ENCODE peak calls at places on chromosome 4, in nine cellular contexts. One of them, this sample, is unnamed. For H3K4me1, the result is how much of the 10 kb centered on the place peaks cover.

GRCh38 chr4:36283912-36284465 is 2.6 kb downstream of the DTHD1 start:
- DNase-seq in suprapubic skin: no peak
- DNase-seq in breast epithelium: no peak
- DNase-seq in upper lobe of left lung: no peak
- DNase-seq in spleen: no peak
- DNase-seq in sigmoid colon: no peak
- DNase-seq in HepG2: no peak
- DNase-seq in transverse colon: no peak
- DNase-seq in GM23338: no peak
- DNase-seq in this sample: no peak

GRCh38 chr4:9989918-9990635 is 31.2 kb downstream of the SLC2A9 start:
- DNase-seq in breast epithelium: no peak
- DNase-seq in spleen: no peak
- DNase-seq in suprapubic skin: no peak
- DNase-seq in GM23338: no peak
- DNase-seq in upper lobe of left lung: no peak
- DNase-seq in sigmoid colon: no peak
- DNase-seq in transverse colon: no peak
- DNase-seq in HepG2: no peak
- DNase-seq in this sample: no peak

GRCh38 chr4:168551945-168552695 is 55.3 kb downstream of the PALLD start:
- DNase-seq in HepG2: peak
- DNase-seq in sigmoid colon: no peak
- DNase-seq in transverse colon: no peak
- DNase-seq in breast epithelium: no peak
- DNase-seq in spleen: no peak
- DNase-seq in upper lobe of left lung: no peak
- DNase-seq in GM23338: peak
- DNase-seq in suprapubic skin: no peak
- DNase-seq in this sample: no peak

GRCh38 chr4:91064157-91064853 is 937.1 kb downstream of the CCSER1 start:
- DNase-seq in sigmoid colon: no peak
- DNase-seq in suprapubic skin: no peak
- DNase-seq in HepG2: peak
- DNase-seq in upper lobe of left lung: no peak
- DNase-seq in transverse colon: no peak
- DNase-seq in breast epithelium: no peak
- DNase-seq in spleen: no peak
- DNase-seq in GM23338: peak
- DNase-seq in this sample: no peak

GRCh38 chr4:10460313-10461047 is 3.3 kb upstream of the ZNF518B start:
- DNase-seq in spleen: no peak
- DNase-seq in transverse colon: no peak
- DNase-seq in HepG2: no peak
- DNase-seq in upper lobe of left lung: no peak
- DNase-seq in sigmoid colon: no peak
- DNase-seq in breast epithelium: no peak
- DNase-seq in GM23338: no peak
- DNase-seq in suprapubic skin: no peak
- DNase-seq in this sample: no peak

GRCh38 chr4:176653406-176654220 is 139.1 kb downstream of the VEGFC start:
- DNase-seq in GM23338: no peak
- DNase-seq in HepG2: no peak
- DNase-seq in sigmoid colon: no peak
- DNase-seq in transverse colon: no peak
- DNase-seq in spleen: no peak
- DNase-seq in suprapubic skin: no peak
- DNase-seq in upper lobe of left lung: no peak
- DNase-seq in breast epithelium: no peak
- DNase-seq in this sample: no peak

GRCh38 chr4:3135155-3136011 is 60.9 kb downstream of the HTT start:
- DNase-seq in transverse colon: no peak
- DNase-seq in upper lobe of left lung: no peak
- DNase-seq in breast epithelium: no peak
- DNase-seq in HepG2: peak
- DNase-seq in GM23338: no peak
- DNase-seq in spleen: no peak
- DNase-seq in sigmoid colon: no peak
- DNase-seq in suprapubic skin: no peak
- DNase-seq in this sample: no peak

GRCh38 chr4:36471903-36472302 is 190.5 kb downstream of the DTHD1 start:
- DNase-seq in breast epithelium: no peak
- DNase-seq in upper lobe of left lung: no peak
- DNase-seq in GM23338: no peak
- DNase-seq in sigmoid colon: no peak
- DNase-seq in transverse colon: no peak
- DNase-seq in spleen: no peak
- DNase-seq in HepG2: no peak
- DNase-seq in suprapubic skin: no peak
- DNase-seq in this sample: no peak

GRCh38 chr4:16129336-16129735 is 45.5 kb upstream of the PROM1 start:
- DNase-seq in transverse colon: no peak
- DNase-seq in breast epithelium: no peak
- DNase-seq in sigmoid colon: no peak
- DNase-seq in GM23338: no peak
- DNase-seq in upper lobe of left lung: no peak
- DNase-seq in HepG2: peak
- DNase-seq in suprapubic skin: no peak
- DNase-seq in spleen: no peak
- DNase-seq in this sample: no peak

GRCh38 chr4:69689530-69690111 is 36.6 kb upstream of the UGT2A1 start:
- DNase-seq in sigmoid colon: no peak
- DNase-seq in GM23338: peak
- DNase-seq in suprapubic skin: no peak
- DNase-seq in breast epithelium: no peak
- DNase-seq in transverse colon: no peak
- DNase-seq in upper lobe of left lung: no peak
- DNase-seq in HepG2: peak
- DNase-seq in spleen: no peak
- DNase-seq in this sample: peak

GRCh38 chr4:117400039-117400835 is 314.9 kb upstream of the TRAM1L1 start:
- DNase-seq in upper lobe of left lung: no peak
- DNase-seq in transverse colon: no peak
- DNase-seq in sigmoid colon: no peak
- DNase-seq in suprapubic skin: no peak
- DNase-seq in GM23338: no peak
- DNase-seq in spleen: no peak
- DNase-seq in breast epithelium: no peak
- DNase-seq in HepG2: peak
- DNase-seq in this sample: no peak

GRCh38 chr4:109977854-109978501 is 65.3 kb downstream of the EGF start:
- DNase-seq in transverse colon: no peak
- DNase-seq in upper lobe of left lung: no peak
- DNase-seq in suprapubic skin: no peak
- DNase-seq in sigmoid colon: no peak
- DNase-seq in GM23338: peak
- DNase-seq in HepG2: peak
- DNase-seq in spleen: no peak
- DNase-seq in breast epithelium: no peak
- DNase-seq in this sample: no peak

GRCh38 chr4:79213702-79214101 is 112.2 kb downstream of the NAA11 start:
- DNase-seq in breast epithelium: no peak
- DNase-seq in sigmoid colon: no peak
- DNase-seq in suprapubic skin: no peak
- DNase-seq in GM23338: no peak
- DNase-seq in spleen: no peak
- DNase-seq in transverse colon: no peak
- DNase-seq in upper lobe of left lung: no peak
- DNase-seq in HepG2: no peak
- DNase-seq in this sample: no peak

GRCh38 chr4:1209821-1210220 is 37.4 kb upstream of the SPON2 start:
- DNase-seq in suprapubic skin: peak
- DNase-seq in GM23338: peak
- DNase-seq in breast epithelium: no peak
- DNase-seq in HepG2: no peak
- DNase-seq in transverse colon: peak
- DNase-seq in spleen: peak
- DNase-seq in upper lobe of left lung: peak
- DNase-seq in sigmoid colon: peak
- DNase-seq in this sample: no peak

GRCh38 chr4:54877006-54877405 is 219.2 kb downstream of the KIT start:
- DNase-seq in suprapubic skin: no peak
- DNase-seq in spleen: no peak
- DNase-seq in HepG2: no peak
- DNase-seq in sigmoid colon: no peak
- DNase-seq in breast epithelium: no peak
- DNase-seq in GM23338: no peak
- DNase-seq in upper lobe of left lung: no peak
- DNase-seq in transverse colon: no peak
- DNase-seq in this sample: no peak

GRCh38 chr4:2598661-2599654 is 62.5 kb downstream of the FAM193A start:
- DNase-seq in upper lobe of left lung: peak
- DNase-seq in breast epithelium: no peak
- DNase-seq in sigmoid colon: no peak
- DNase-seq in HepG2: no peak
- DNase-seq in transverse colon: peak
- DNase-seq in spleen: peak
- DNase-seq in GM23338: peak
- DNase-seq in suprapubic skin: no peak
- DNase-seq in this sample: no peak

GRCh38 chr4:181637186-181638105 is 605.8 kb upstream of the TENM3 start:
- DNase-seq in HepG2: no peak
- DNase-seq in suprapubic skin: no peak
- DNase-seq in spleen: no peak
- DNase-seq in transverse colon: no peak
- DNase-seq in sigmoid colon: no peak
- DNase-seq in upper lobe of left lung: no peak
- DNase-seq in GM23338: no peak
- DNase-seq in breast epithelium: no peak
- DNase-seq in this sample: no peak

GRCh38 chr4:18020145-18020670 is 1.3 kb downstream of the LCORL start:
- DNase-seq in upper lobe of left lung: peak
- DNase-seq in sigmoid colon: no peak
- DNase-seq in suprapubic skin: peak
- DNase-seq in spleen: no peak
- DNase-seq in HepG2: no peak
- DNase-seq in GM23338: peak
- DNase-seq in breast epithelium: no peak
- DNase-seq in transverse colon: peak
- DNase-seq in this sample: peak

GRCh38 chr4:86737244-86737643 is 111.9 kb downstream of the SLC10A6 start:
- DNase-seq in transverse colon: no peak
- DNase-seq in GM23338: no peak
- DNase-seq in upper lobe of left lung: no peak
- DNase-seq in breast epithelium: no peak
- DNase-seq in sigmoid colon: no peak
- DNase-seq in spleen: no peak
- DNase-seq in HepG2: no peak
- DNase-seq in suprapubic skin: no peak
- DNase-seq in this sample: no peak
- TF ChIP-seq POLR2AphosphoS5 in transverse colon: no peak
- TF ChIP-seq POLR2AphosphoS5 in GM23338: no peak
- TF ChIP-seq POLR2AphosphoS5 in upper lobe of left lung: no peak
- TF ChIP-seq POLR2AphosphoS5 in breast epithelium: no peak
- TF ChIP-seq POLR2AphosphoS5 in sigmoid colon: no peak
- TF ChIP-seq POLR2AphosphoS5 in spleen: no peak
- TF ChIP-seq POLR2AphosphoS5 in HepG2: no peak
- TF ChIP-seq POLR2AphosphoS5 in suprapubic skin: no peak
- TF ChIP-seq POLR2AphosphoS5 in this sample: no peak

GRCh38 chr4:142168181-142168580 is 531.8 kb downstream of the IL15 start:
- DNase-seq in upper lobe of left lung: no peak
- DNase-seq in spleen: no peak
- DNase-seq in breast epithelium: no peak
- DNase-seq in transverse colon: no peak
- DNase-seq in sigmoid colon: no peak
- DNase-seq in HepG2: no peak
- DNase-seq in suprapubic skin: no peak
- DNase-seq in GM23338: no peak
- DNase-seq in this sample: no peak
- H3K4me1 ChIP-seq in upper lobe of left lung: under half
- H3K4me1 ChIP-seq in spleen: under half
- H3K4me1 ChIP-seq in breast epithelium: under half
- H3K4me1 ChIP-seq in transverse colon: under half
- H3K4me1 ChIP-seq in sigmoid colon: under half
- H3K4me1 ChIP-seq in HepG2: under half
- H3K4me1 ChIP-seq in suprapubic skin: under half
- H3K4me1 ChIP-seq in GM23338: under half
- H3K4me1 ChIP-seq in this sample: under half

GRCh38 chr4:185638548-185639301 is 103.4 kb upstream of the PDLIM3 start:
- DNase-seq in upper lobe of left lung: no peak
- DNase-seq in spleen: no peak
- DNase-seq in GM23338: peak
- DNase-seq in transverse colon: no peak
- DNase-seq in breast epithelium: no peak
- DNase-seq in HepG2: no peak
- DNase-seq in suprapubic skin: no peak
- DNase-seq in sigmoid colon: no peak
- DNase-seq in this sample: no peak

GRCh38 chr4:185634066-185634652 is 98.9 kb upstream of the PDLIM3 start:
- DNase-seq in upper lobe of left lung: no peak
- DNase-seq in spleen: no peak
- DNase-seq in GM23338: peak
- DNase-seq in sigmoid colon: no peak
- DNase-seq in breast epithelium: no peak
- DNase-seq in transverse colon: no peak
- DNase-seq in HepG2: peak
- DNase-seq in suprapubic skin: no peak
- DNase-seq in this sample: no peak

GRCh38 chr4:185638093-185638492 is 102.8 kb upstream of the PDLIM3 start:
- DNase-seq in spleen: no peak
- DNase-seq in HepG2: no peak
- DNase-seq in GM23338: no peak
- DNase-seq in suprapubic skin: no peak
- DNase-seq in transverse colon: no peak
- DNase-seq in breast epithelium: no peak
- DNase-seq in sigmoid colon: no peak
- DNase-seq in upper lobe of left lung: no peak
- DNase-seq in this sample: no peak

GRCh38 chr4:185640809-185641675 is 105.7 kb upstream of the PDLIM3 start:
- DNase-seq in spleen: no peak
- DNase-seq in suprapubic skin: no peak
- DNase-seq in GM23338: peak
- DNase-seq in transverse colon: no peak
- DNase-seq in sigmoid colon: no peak
- DNase-seq in upper lobe of left lung: no peak
- DNase-seq in HepG2: peak
- DNase-seq in breast epithelium: no peak
- DNase-seq in this sample: peak

GRCh38 chr4:185637162-185637875 is 102.0 kb upstream of the PDLIM3 start:
- DNase-seq in suprapubic skin: no peak
- DNase-seq in breast epithelium: no peak
- DNase-seq in GM23338: no peak
- DNase-seq in transverse colon: no peak
- DNase-seq in sigmoid colon: no peak
- DNase-seq in spleen: no peak
- DNase-seq in upper lobe of left lung: peak
- DNase-seq in HepG2: no peak
- DNase-seq in this sample: no peak
- TF ChIP-seq POLR2AphosphoS5 in suprapubic skin: no peak
- TF ChIP-seq POLR2AphosphoS5 in breast epithelium: no peak
- TF ChIP-seq POLR2AphosphoS5 in GM23338: no peak
- TF ChIP-seq POLR2AphosphoS5 in transverse colon: no peak
- TF ChIP-seq POLR2AphosphoS5 in sigmoid colon: peak
- TF ChIP-seq POLR2AphosphoS5 in spleen: no peak
- TF ChIP-seq POLR2AphosphoS5 in upper lobe of left lung: no peak
- TF ChIP-seq POLR2AphosphoS5 in HepG2: no peak
- TF ChIP-seq POLR2AphosphoS5 in this sample: no peak

DNA sequence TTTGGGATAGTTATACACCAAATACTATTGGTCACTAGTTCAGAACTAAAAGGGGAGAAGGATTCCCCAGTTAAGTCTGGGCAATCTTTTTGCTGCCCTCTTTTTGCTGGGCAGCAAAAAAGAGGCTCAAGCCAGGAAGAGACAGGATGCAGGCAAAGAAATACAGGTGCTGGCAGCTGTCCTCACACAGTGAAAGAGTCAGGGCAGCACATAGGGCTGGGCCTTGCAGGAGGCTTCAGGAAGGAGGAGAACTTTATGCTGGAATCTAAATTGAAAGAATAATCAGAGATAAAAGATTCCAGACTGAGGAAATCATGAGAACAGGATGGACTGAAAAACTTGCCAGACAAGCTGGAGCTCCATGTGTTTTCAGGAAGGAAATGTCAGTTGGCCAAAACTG is 46.8 kb downstream of the PDGFC start:
- DNase-seq in HepG2: no peak
- DNase-seq in GM23338: no peak
- DNase-seq in spleen: no peak
- DNase-seq in suprapubic skin: no peak
- DNase-seq in sigmoid colon: no peak
- DNase-seq in transverse colon: no peak
- DNase-seq in upper lobe of left lung: no peak
- DNase-seq in breast epithelium: no peak
- DNase-seq in this sample: no peak
- H3K4me1 ChIP-seq in HepG2: under half
- H3K4me1 ChIP-seq in GM23338: under half
- H3K4me1 ChIP-seq in spleen: under half
- H3K4me1 ChIP-seq in suprapubic skin: under half
- H3K4me1 ChIP-seq in sigmoid colon: under half
- H3K4me1 ChIP-seq in transverse colon: under half
- H3K4me1 ChIP-seq in upper lobe of left lung: under half
- H3K4me1 ChIP-seq in breast epithelium: under half
- H3K4me1 ChIP-seq in this sample: under half